ENCODE peak calls at places on chromosomes 4 and X, in eight cellular contexts. U is HCT116, D is hepatocyte, L is GM23248, V is MM.1S, Q is PC-3, P is GM23338, A is SK-N-SH. R is an unnamed sample. For H3K27me3 and H3K9me2, the result is how much of the 10 kb centered on the place peaks cover.

GRCh38 chrX:65034641-65035450 is 58.6 kb upstream of the ZC4H2 start:
- DNase-seq in D (peak), V (peak), Q (peak), L (peak), A (peak), U (peak), P (peak), R (peak)

GRCh38 chrX:63361494-63361893 is 10.4 kb upstream of the SPIN4 start:
- DNase-seq in A (no peak), P (no peak), V (no peak), U (no peak), D (no peak), Q (no peak), L (no peak), R (no peak)

GRCh38 chr4:143375326-143376073 is 38.8 kb downstream of the GAB1 start:
- DNase-seq in U (peak), L (peak), Q (peak), A (peak), V (peak), D (no peak), P (peak), R (peak)

GRCh38 chrX:120549483-120550452 is 11.0 kb downstream of the CUL4B start:
- DNase-seq in Q (peak), D (peak), A (no peak), U (peak), V (no peak), P (no peak), L (peak), R (no peak)

GRCh38 chr4:30172416-30172815 is 547.8 kb upstream of the PCDH7 start:
- DNase-seq in D (no peak), P (no peak), U (no peak), A (no peak), Q (peak), L (no peak), V (no peak), R (no peak)

GRCh38 chr4:77050962-77051361 is 24.8 kb downstream of the CCNI start:
- DNase-seq in D (no peak), V (no peak), A (no peak), L (no peak), Q (no peak), P (no peak), U (no peak), R (no peak)

GRCh38 chr4:186887211-186887785 is 163.6 kb upstream of the FAT1 start:
- DNase-seq in U (no peak), L (no peak), V (no peak), D (no peak), Q (no peak), A (no peak), P (peak), R (no peak)

GRCh38 chrX:146967296-146967695 is 152.8 kb upstream of the CXorf51A start:
- DNase-seq in U (no peak), D (no peak), L (no peak), V (no peak), P (no peak), A (no peak), Q (no peak), R (no peak)

GRCh38 chrX:44529315-44529714 is 13.3 kb downstream of the FUNDC1 start:
- DNase-seq in Q (no peak), P (no peak), A (no peak), L (peak), D (no peak), U (no peak), V (no peak), R (no peak)

GRCh38 chrX:119228506-119229290 is 7.4 kb upstream of the PGRMC1 start:
- DNase-seq in L (peak), D (peak), V (no peak), U (no peak), Q (peak), P (no peak), A (no peak), R (no peak)

GRCh38 chr4:157128395-157128794 is 52.4 kb downstream of the GLRB start:
- DNase-seq in A (peak), D (peak), P (peak), L (peak), Q (peak), V (peak), U (peak), R (no peak)

GRCh38 chrX:85928606-85929005 is 118.8 kb downstream of the CHM start:
- DNase-seq in P (no peak), V (no peak), U (no peak), Q (no peak), L (no peak), D (no peak), A (no peak), R (no peak)

GRCh38 chrX:72309297-72310071 is 3.8 kb upstream of the CITED1 start:
- DNase-seq in U (no peak), V (no peak), L (no peak), Q (no peak), D (no peak), P (peak), A (no peak), R (no peak)

GRCh38 chrX:72307646-72308051 is 1.9 kb upstream of the CITED1 start:
- DNase-seq in A (no peak), L (peak), V (no peak), Q (no peak), U (no peak), P (peak), D (no peak), R (no peak)

GRCh38 chrX:72308566-72309296 is 3.0 kb upstream of the CITED1 start:
- DNase-seq in V (peak), A (peak), P (peak), L (peak), Q (peak), U (peak), D (peak), R (no peak)

GRCh38 chrX:72306851-72307645 is 1.3 kb upstream of the CITED1 start:
- DNase-seq in A (peak), L (peak), U (peak), P (peak), Q (peak), D (peak), V (peak), R (no peak)

GRCh38 chrX:72308209-72308565 is 2.5 kb upstream of the CITED1 start:
- DNase-seq in U (no peak), L (no peak), A (no peak), Q (no peak), P (no peak), D (no peak), V (no peak), R (no peak)
- H3K27me3 ChIP-seq in U (under half), L (under half), A (under half), Q (under half), P (half or more), D (under half), V (under half), R (under half)

GRCh38 chrX:11239230-11239629 is 54.0 kb upstream of the AMELX start:
- DNase-seq in P (no peak), Q (peak), V (peak), A (peak), U (no peak), D (peak), L (peak), R (no peak)

GRCh38 chrX:11244641-11245040 is 48.6 kb upstream of the AMELX start:
- DNase-seq in U (no peak), Q (peak), D (no peak), L (peak), A (no peak), V (no peak), P (no peak), R (no peak)

GRCh38 chrX:11242704-11243103 is 50.5 kb upstream of the AMELX start:
- DNase-seq in D (no peak), Q (no peak), P (no peak), V (no peak), L (no peak), A (no peak), U (no peak), R (no peak)

GRCh38 chrX:11241720-11242119 is 51.5 kb upstream of the AMELX start:
- DNase-seq in P (no peak), A (no peak), Q (no peak), L (no peak), U (no peak), V (no peak), D (no peak), R (no peak)
- H3K9me2 ChIP-seq in P (under half), A (under half), Q (under half), L (under half), U (under half), V (under half), D (under half), R (under half)

GRCh38 chrX:42247241-42247640 is 323.9 kb upstream of the CASK start:
- DNase-seq in D (peak), P (no peak), U (no peak), Q (no peak), A (no peak), V (no peak), L (peak), R (no peak)
- H3K27me3 ChIP-seq in D (under half), P (under half), U (under half), Q (under half), A (under half), V (under half), L (under half), R (under half)

DNA sequence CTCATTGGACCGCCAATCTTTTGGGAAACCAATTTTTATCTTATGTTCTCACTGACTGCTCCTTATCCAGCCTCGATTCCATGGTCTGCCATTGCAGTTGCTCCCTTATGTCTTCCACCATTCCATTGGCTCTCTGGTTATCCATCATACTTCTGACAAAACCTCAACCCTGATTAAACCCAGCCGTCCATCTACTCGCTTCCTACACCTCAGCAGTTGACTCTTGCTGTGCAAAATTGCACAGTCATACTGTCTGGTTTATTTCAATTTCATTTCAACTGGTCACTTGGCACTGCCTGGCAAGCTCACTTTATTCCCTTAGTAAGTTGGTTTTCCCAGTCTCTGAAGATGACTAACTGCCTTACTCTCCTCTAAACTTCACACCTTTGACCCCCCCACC is 26.2 kb downstream of the ARL9 start:
- DNase-seq in V (no peak), A (no peak), L (peak), U (no peak), Q (no peak), D (no peak), P (no peak), R (no peak)
- H3K9me2 ChIP-seq in V (under half), A (under half), L (under half), U (under half), Q (under half), D (under half), P (under half), R (under half)

GRCh38 chr4:152240232-152240631 is 295.7 kb downstream of the FBXW7 start:
- DNase-seq in A (no peak), L (no peak), D (no peak), Q (no peak), V (no peak), P (no peak), U (no peak), R (no peak)
- H3K27me3 ChIP-seq in A (under half), L (under half), D (under half), Q (under half), V (under half), P (under half), U (under half), R (under half)

GRCh38 chr4:182346675-182347375 is 103.6 kb downstream of the TENM3 start:
- DNase-seq in D (no peak), U (no peak), A (no peak), P (no peak), L (no peak), V (no peak), Q (no peak), R (no peak)
- H3K9me2 ChIP-seq in D (under half), U (under half), A (under half), P (under half), L (under half), V (under half), Q (under half), R (under half)

GRCh38 chr4:27861802-27862201 is 1001.2 kb downstream of the STIM2 start:
- DNase-seq in P (no peak), A (no peak), L (peak), V (peak), Q (peak), U (no peak), D (no peak), R (no peak)

DNA sequence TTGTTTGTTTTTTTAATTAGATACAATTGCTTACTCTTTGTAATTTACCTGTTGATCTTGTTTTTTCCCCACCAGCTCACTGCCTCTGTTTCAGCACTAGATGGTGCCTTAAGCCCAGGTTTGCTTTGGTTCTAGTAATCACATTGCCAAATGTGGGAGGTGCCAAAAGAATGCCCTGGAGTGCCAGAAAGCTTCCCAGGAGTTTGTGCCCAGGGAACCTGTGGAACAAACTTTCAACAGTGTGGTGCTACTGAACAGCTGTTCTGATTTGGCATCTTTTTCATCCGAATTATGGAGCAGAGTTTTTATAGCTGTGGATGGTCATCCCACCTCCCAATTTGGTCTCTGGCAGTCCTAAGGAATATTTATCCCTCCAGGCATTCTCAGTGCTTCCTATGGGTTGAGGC is 1000.7 kb downstream of the STIM2 start:
- DNase-seq in U (peak), Q (peak), L (peak), A (peak), D (peak), P (peak), V (peak), R (no peak)
- H3K27me3 ChIP-seq in U (under half), Q (under half), L (under half), A (under half), D (under half), P (under half), V (under half), R (under half)

GRCh38 chr4:137530176-137530575 is 2.1 kb downstream of the PCDH18 start:
- DNase-seq in V (no peak), P (no peak), D (no peak), L (peak), A (no peak), Q (no peak), U (no peak), R (no peak)

GRCh38 chr4:137531121-137531520 is 1.2 kb downstream of the PCDH18 start:
- DNase-seq in Q (peak), A (peak), P (peak), L (peak), V (no peak), D (peak), U (no peak), R (no peak)

GRCh38 chr4:137531951-137532868 is at the start of gene PCDH18:
- DNase-seq in U (no peak), P (peak), D (peak), V (peak), A (peak), Q (peak), L (peak), R (no peak)

GRCh38 chr4:137526681-137527080 is 5.6 kb downstream of the PCDH18 start:
- DNase-seq in P (no peak), Q (no peak), L (peak), U (no peak), A (no peak), D (no peak), V (no peak), R (no peak)

GRCh38 chr4:137529432-137529831 is 2.9 kb downstream of the PCDH18 start:
- DNase-seq in D (no peak), L (no peak), Q (no peak), U (no peak), V (no peak), P (no peak), A (no peak), R (no peak)
- H3K9me2 ChIP-seq in D (under half), L (under half), Q (under half), U (under half), V (under half), P (under half), A (under half), R (under half)

GRCh38 chr4:7190278-7190594 is 2.1 kb upstream of the SORCS2 start:
- DNase-seq in Q (no peak), L (no peak), D (no peak), V (no peak), U (no peak), P (no peak), A (no peak), R (no peak)
- H3K27me3 ChIP-seq in Q (under half), L (under half), D (half or more), V (half or more), U (under half), P (under half), A (half or more), R (under half)

GRCh38 chr4:162841769-162842168 is 324.9 kb downstream of the NAF1 start:
- DNase-seq in Q (no peak), A (no peak), L (no peak), V (no peak), U (no peak), D (no peak), P (no peak), R (no peak)
- H3K9me2 ChIP-seq in Q (under half), A (under half), L (under half), V (under half), U (under half), D (under half), P (under half), R (under half)